ENCODE peak calls at places on chromosomes 11 and 22, in four cellular contexts. One of them, this sample, is unnamed.

GRCh38 chr11:68071281-68072048 is 32.6 kb downstream of the TCIRG1 start:
- DNase-seq in tibial nerve: no peak
- DNase-seq in colonic mucosa: no peak
- DNase-seq in HCT116: no peak
- DNase-seq in this sample: peak

GRCh38 chr11:121722431-121723256 is 269.9 kb upstream of the SORL1-AS1 start:
- DNase-seq in tibial nerve: peak
- DNase-seq in colonic mucosa: peak
- DNase-seq in HCT116: no peak
- DNase-seq in this sample: peak

GRCh38 chr11:85783758-85784157 is 27.2 kb downstream of the SYTL2 start:
- DNase-seq in tibial nerve: no peak
- DNase-seq in colonic mucosa: no peak
- DNase-seq in HCT116: no peak
- DNase-seq in this sample: no peak

GRCh38 chr11:2309251-2310072 is 7.6 kb downstream of the TSPAN32 start:
- DNase-seq in tibial nerve: no peak
- DNase-seq in colonic mucosa: no peak
- DNase-seq in HCT116: no peak
- DNase-seq in this sample: no peak

GRCh38 chr11:32487270-32487669 is 51.9 kb upstream of the WT1 start:
- DNase-seq in tibial nerve: no peak
- DNase-seq in colonic mucosa: no peak
- DNase-seq in HCT116: peak
- DNase-seq in this sample: peak

GRCh38 chr11:20795005-20795404 is 125.6 kb downstream of the NELL1 start:
- DNase-seq in tibial nerve: no peak
- DNase-seq in colonic mucosa: no peak
- DNase-seq in HCT116: no peak
- DNase-seq in this sample: no peak

GRCh38 chr22:34105461-34106062 is 185.3 kb upstream of the LARGE1 start:
- DNase-seq in tibial nerve: peak
- DNase-seq in colonic mucosa: peak
- DNase-seq in HCT116: no peak
- DNase-seq in this sample: peak

GRCh38 chr22:49569286-49570031 is 258.2 kb downstream of the BRD1 start:
- DNase-seq in tibial nerve: no peak
- DNase-seq in colonic mucosa: no peak
- DNase-seq in HCT116: no peak
- DNase-seq in this sample: no peak

GRCh38 chr11:71199226-71199815 is 53.1 kb downstream of the SHANK2 start:
- DNase-seq in tibial nerve: no peak
- DNase-seq in colonic mucosa: no peak
- DNase-seq in HCT116: no peak
- DNase-seq in this sample: no peak

GRCh38 chr11:69947059-69947771 is 128.0 kb upstream of the FGF3 start:
- DNase-seq in tibial nerve: no peak
- DNase-seq in colonic mucosa: no peak
- DNase-seq in HCT116: peak
- DNase-seq in this sample: no peak

GRCh38 chr11:44950625-44951472 is at the start of gene TP53I11:
- DNase-seq in tibial nerve: peak
- DNase-seq in colonic mucosa: peak
- DNase-seq in HCT116: peak
- DNase-seq in this sample: peak

DNA sequence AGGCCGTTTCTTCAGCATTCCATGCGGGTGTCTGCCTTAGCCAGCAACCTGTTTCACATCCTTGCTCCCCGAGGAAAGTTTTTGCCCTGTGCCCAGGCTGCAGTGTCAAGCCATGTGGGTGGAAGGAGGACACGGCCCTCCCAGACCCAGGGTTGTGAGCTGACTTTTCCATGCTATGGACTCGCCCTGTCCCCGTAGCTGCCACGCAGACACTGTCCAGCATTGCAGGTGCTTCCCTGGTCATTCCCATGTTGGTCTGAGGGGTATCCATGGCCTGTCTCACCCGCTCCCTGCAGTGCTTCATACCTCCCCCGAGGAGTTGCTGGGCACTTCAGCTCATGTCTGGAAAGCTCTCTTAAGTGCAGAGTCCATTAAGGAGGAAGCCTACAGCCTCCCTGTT is 2.9 kb downstream of the DAGLA start:
- DNase-seq in tibial nerve: no peak
- DNase-seq in colonic mucosa: no peak
- DNase-seq in HCT116: no peak
- DNase-seq in this sample: no peak
- H3K4me3 ChIP-seq in tibial nerve: no peak
- H3K4me3 ChIP-seq in colonic mucosa: no peak
- H3K4me3 ChIP-seq in HCT116: no peak
- H3K4me3 ChIP-seq in this sample: peak

DNA sequence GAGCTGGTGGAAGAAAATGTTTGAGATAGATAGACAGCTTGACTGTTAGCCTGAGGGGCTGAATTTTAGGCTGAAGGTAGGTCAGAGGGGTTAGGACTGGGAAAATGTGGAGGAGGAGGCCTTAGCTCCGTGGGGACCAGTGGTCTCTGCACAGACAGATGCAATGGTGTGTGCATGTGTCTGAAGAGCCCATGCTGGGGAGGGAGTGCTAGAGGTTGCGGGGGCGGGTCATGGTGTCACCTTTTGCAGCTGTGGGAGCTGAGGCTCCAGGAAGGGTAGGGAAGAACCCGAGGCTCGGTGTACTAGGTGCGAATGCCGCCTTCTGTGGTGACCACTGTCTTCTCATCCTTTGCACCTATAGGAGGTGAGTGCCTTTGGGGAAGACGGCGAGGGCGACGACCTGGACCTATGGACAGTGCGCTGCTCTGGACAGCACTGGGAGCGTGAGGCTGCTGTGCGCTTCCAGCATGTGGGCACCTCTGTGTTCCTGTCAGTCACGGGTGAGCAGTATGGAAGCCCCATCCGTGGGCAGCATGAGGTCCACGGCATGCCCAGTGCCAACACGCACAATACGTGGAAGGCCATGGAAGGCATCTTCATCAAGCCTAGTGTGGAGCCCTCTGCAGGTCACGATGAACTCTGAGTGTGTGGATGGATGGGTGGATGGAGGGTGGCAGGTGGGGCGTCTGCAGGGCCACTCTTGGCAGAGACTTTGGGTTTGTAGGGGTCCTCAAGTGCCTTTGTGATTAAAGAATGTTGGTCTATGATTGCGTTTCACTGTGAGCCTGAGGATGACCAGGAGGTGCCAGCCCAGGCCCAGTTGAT is 1.6 kb downstream of the SDF2L1 start:
- DNase-seq in tibial nerve: no peak
- DNase-seq in colonic mucosa: no peak
- DNase-seq in HCT116: no peak
- DNase-seq in this sample: no peak
- TF ChIP-seq CTCF in tibial nerve: no peak
- TF ChIP-seq CTCF in colonic mucosa: no peak
- TF ChIP-seq CTCF in HCT116: no peak
- TF ChIP-seq CTCF in this sample: no peak

DNA sequence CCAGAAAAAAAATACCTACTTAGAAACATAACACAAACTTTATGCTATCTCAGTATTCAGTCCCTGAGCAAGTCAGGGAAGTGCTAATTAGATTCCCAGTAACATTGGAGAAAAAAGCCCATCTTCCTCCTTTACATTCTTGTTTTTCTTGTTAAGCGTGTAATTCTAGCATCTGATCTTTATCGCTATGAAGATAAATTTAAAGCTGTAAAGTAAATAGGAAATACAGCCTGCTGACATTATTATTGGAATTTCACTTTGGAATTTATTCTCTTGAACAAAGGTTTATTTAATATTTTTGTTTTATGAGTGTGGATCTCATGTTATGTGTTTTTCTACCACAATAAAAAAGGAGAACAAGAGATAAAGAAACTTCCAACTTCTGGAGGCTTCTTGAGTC is 13.9 kb downstream of the ALKBH3 start:
- DNase-seq in tibial nerve: no peak
- DNase-seq in colonic mucosa: no peak
- DNase-seq in HCT116: no peak
- DNase-seq in this sample: no peak
- H3K4me3 ChIP-seq in tibial nerve: no peak
- H3K4me3 ChIP-seq in colonic mucosa: no peak
- H3K4me3 ChIP-seq in HCT116: no peak
- H3K4me3 ChIP-seq in this sample: no peak

DNA sequence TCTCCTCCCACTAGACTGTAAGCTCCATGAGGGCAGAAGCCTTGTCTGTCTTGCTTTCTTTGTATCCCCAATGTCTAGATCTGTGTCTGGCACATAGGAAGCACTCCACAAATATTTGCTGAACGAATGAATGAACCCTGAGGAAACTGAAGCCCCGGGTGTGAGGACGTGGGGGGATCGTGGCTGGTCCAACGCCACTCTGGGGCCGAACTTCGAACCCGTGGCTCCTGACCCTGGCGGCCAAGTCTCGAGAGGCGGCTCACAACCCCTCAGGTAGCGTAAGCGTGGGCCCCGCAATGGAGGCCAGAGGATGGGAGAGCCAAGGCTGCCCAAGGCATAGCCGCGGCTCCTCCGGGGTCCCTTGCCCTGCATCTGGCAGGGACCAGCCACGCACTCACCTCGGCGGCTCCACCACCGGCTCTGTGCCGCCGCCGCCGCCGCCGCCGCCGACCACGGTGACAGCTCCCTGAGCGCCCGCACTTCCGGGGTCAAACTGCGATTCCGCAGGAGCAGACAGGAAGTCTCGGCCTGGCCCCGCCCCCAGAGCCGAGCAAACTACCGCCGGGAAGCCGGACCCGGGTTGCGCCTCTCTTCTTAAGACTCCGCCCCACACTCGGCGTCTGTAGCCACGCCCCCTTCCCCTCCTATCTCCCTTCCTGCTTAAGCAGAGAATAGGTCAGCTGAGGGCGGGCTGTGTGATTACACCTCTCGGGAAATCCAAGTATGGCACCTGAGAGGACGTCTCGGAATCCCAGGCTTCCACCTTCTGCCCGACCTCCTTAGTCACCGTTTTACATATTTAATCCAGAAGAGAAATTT is at the start of gene ASCC2:
- DNase-seq in tibial nerve: peak
- DNase-seq in colonic mucosa: peak
- DNase-seq in HCT116: peak
- DNase-seq in this sample: peak
- TF ChIP-seq CTCF in tibial nerve: no peak
- TF ChIP-seq CTCF in colonic mucosa: no peak
- TF ChIP-seq CTCF in HCT116: no peak
- TF ChIP-seq CTCF in this sample: no peak

GRCh38 chr11:76320929-76321328 is 60.0 kb downstream of the THAP12 start:
- DNase-seq in tibial nerve: no peak
- DNase-seq in colonic mucosa: no peak
- DNase-seq in HCT116: no peak
- DNase-seq in this sample: no peak
- H3K4me3 ChIP-seq in tibial nerve: no peak
- H3K4me3 ChIP-seq in colonic mucosa: no peak
- H3K4me3 ChIP-seq in HCT116: no peak
- H3K4me3 ChIP-seq in this sample: no peak

DNA sequence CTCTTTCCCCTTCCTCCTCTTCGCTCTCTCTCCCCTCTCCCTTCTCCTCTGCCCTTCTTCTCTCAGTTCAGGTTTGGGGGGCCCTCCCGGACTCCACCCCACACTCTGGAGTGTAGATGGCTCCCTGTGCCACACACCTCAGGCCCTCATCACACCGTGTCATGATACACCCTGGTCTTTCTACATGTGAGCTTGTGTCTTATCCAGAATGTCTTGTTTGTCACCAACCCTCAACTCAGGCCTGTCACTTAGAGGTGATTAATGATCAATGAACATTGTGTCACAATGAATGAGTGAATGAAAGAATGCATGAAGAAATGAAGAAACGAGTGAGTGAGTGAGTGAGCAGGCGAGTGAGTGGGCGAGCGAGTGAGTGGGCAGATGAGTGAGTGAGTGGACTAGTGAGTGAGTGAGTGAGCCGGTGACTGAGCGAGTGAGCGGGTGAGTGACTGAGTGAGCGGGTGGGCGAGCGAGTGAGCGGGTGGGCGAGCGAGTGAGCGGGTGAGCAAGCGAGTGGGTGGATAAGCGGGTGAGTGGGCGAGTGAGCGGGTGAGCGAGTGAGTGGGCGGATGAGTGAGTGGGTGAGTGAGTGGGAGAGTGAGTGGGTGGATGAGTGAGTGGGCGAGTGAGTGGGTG is 33.8 kb downstream of the CAPN1 start:
- DNase-seq in tibial nerve: no peak
- DNase-seq in colonic mucosa: no peak
- DNase-seq in HCT116: no peak
- DNase-seq in this sample: no peak
- TF ChIP-seq CTCF in tibial nerve: no peak
- TF ChIP-seq CTCF in colonic mucosa: no peak
- TF ChIP-seq CTCF in HCT116: no peak
- TF ChIP-seq CTCF in this sample: no peak

DNA sequence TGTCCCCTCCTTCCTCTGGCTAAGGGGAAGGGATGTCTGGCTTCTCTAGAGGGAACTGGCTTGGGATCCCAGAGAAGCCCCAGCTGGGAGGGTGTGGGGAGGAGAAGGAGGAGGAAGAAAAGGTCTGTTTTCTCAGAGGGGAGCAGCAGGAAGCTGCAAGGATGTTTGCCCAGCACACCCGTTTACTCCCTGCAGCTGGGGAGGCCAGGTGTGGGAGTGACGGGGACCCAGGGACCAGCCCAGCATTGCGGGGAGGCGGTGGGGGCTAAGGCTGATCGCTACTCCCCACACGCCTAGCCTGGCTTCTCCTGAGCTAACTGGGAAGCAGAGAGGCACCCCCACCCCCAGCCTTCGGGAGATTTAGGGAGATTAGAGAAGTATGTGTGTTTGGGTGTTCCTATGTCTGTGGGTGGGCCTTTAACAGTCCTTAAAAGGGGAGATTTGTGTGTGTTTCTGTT is 3.9 kb downstream of the CREB3L1 start:
- DNase-seq in tibial nerve: no peak
- DNase-seq in colonic mucosa: peak
- DNase-seq in HCT116: no peak
- DNase-seq in this sample: no peak
- H3K4me3 ChIP-seq in tibial nerve: no peak
- H3K4me3 ChIP-seq in colonic mucosa: peak
- H3K4me3 ChIP-seq in HCT116: no peak
- H3K4me3 ChIP-seq in this sample: no peak

DNA sequence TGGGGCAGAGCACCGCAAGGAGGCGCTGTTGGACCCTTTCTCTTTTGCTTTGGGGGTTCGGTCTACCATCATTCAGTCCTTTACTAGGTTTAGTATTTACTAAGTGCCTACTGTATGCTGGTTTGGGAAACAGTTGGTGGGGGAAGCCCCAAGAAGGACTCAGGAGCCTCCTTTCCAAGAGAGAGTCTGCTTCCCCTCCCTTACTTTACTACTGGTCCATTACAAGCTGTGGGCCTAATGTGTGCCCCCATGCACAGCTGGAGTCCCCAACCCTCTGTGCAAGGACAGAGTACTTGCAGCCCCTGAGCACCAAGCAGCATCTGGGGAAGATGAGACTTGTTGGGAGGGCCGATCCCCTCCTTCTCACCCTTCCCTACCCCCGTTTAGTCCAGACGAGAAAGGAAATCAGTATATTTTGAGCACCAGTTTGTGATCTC is 876 bp upstream of the UBE2L6 start:
- DNase-seq in tibial nerve: no peak
- DNase-seq in colonic mucosa: peak
- DNase-seq in HCT116: peak
- DNase-seq in this sample: peak
- TF ChIP-seq CTCF in tibial nerve: no peak
- TF ChIP-seq CTCF in colonic mucosa: peak
- TF ChIP-seq CTCF in HCT116: peak
- TF ChIP-seq CTCF in this sample: peak

This sample was measured in Caco-2.